ENCODE peak calls at places on chromosomes 4 and X, in ten cellular contexts. B is suprapubic skin, Z is pons, E is NCI-H748 treated with DMSO at 0.1 percent for 48 hours, Y is iris pigment epithelial cell, J is glutamatergic neuron, L is upper lobe of right lung, K is GM19239, H is D341Med, M is COR-L47. W is an unnamed sample.

GRCh38 chr4:113476800-113477199 is 284.7 kb downstream of the CAMK2D start:
- DNase-seq in B (no peak), Z (no peak), E (no peak), Y (no peak), J (no peak), L (no peak), K (no peak), H (no peak), M (no peak), W (no peak)

GRCh38 chr4:56375458-56375857 is 11.8 kb downstream of the AASDH start:
- DNase-seq in B (no peak), Z (no peak), E (no peak), Y (no peak), J (no peak), L (no peak), K (no peak), H (no peak), M (no peak), W (no peak)

GRCh38 chr4:83108101-83108861 is 6.2 kb downstream of the PLAC8 start:
- DNase-seq in B (no peak), Z (no peak), E (no peak), Y (no peak), J (no peak), L (no peak), K (no peak), H (no peak), M (no peak), W (no peak)

GRCh38 chr4:124121511-124121934 is 591.0 kb downstream of the ANKRD50 start:
- DNase-seq in B (no peak), Z (no peak), E (no peak), Y (peak; percentile 92), J (no peak), L (no peak), K (no peak), H (no peak), M (no peak), W (no peak)

GRCh38 chr4:26326791-26327190 is 6.0 kb downstream of the RBPJ start:
- DNase-seq in B (no peak), Z (no peak), E (no peak), Y (peak; percentile 98), J (no peak), L (no peak), K (no peak), H (no peak), M (no peak), W (no peak)

GRCh38 chrX:275967-276587 is 5.1 kb upstream of the PLCXD1 start:
- DNase-seq in B (peak; percentile 91), Z (peak; percentile 54), E (no peak), Y (no peak), J (peak; percentile 59), L (peak; percentile 94), K (peak; percentile 82), H (peak; percentile 84), M (no peak), W (peak; percentile 46)

GRCh38 chr4:76589872-76590846 is 155.1 kb downstream of the SHROOM3 start:
- DNase-seq in B (no peak), Z (no peak), E (no peak), Y (peak; percentile 98), J (no peak), L (peak; percentile 83), K (no peak), H (no peak), M (no peak), W (no peak)

GRCh38 chr4:79163981-79164490 is 161.8 kb downstream of the NAA11 start:
- DNase-seq in B (no peak), Z (no peak), E (no peak), Y (no peak), J (no peak), L (no peak), K (no peak), H (no peak), M (no peak), W (no peak)

GRCh38 chr4:181150173-181150572 is 1093.0 kb upstream of the TENM3 start:
- DNase-seq in B (no peak), Z (no peak), E (peak; percentile 1), Y (no peak), J (no peak), L (no peak), K (no peak), H (no peak), M (peak; percentile 87), W (no peak)

GRCh38 chr4:119721878-119722277 is 93.3 kb upstream of the PDE5A start:
- DNase-seq in B (no peak), Z (no peak), E (no peak), Y (peak; percentile 18), J (no peak), L (no peak), K (no peak), H (no peak), M (no peak), W (no peak)

GRCh38 chrX:53440631-53441517 is 6.7 kb upstream of the HSD17B10 start:
- DNase-seq in B (peak; percentile 89), Z (no peak), E (no peak), Y (peak; percentile 61), J (peak; percentile 42), L (peak; percentile 75), K (no peak), H (no peak), M (peak; percentile 17), W (no peak)

GRCh38 chr4:71814433-71814832 is 30.6 kb upstream of the GC start:
- DNase-seq in B (no peak), Z (no peak), E (no peak), Y (no peak), J (no peak), L (no peak), K (no peak), H (no peak), M (no peak), W (no peak)

GRCh38 chr4:145216532-145216931 is 36.1 kb upstream of the OTUD4 start:
- DNase-seq in B (no peak), Z (peak; percentile 26), E (no peak), Y (peak; percentile 52), J (no peak), L (no peak), K (no peak), H (peak; percentile 33), M (peak; percentile 15), W (no peak)

GRCh38 chr4:119035941-119036737 is 99.5 kb upstream of the MYOZ2 start:
- DNase-seq in B (no peak), Z (no peak), E (no peak), Y (peak; percentile 47), J (no peak), L (no peak), K (no peak), H (no peak), M (no peak), W (no peak)

GRCh38 chr4:1511441-1512041 is 105.3 kb upstream of the NKX1-1 start:
- DNase-seq in B (no peak), Z (peak; percentile 78), E (no peak), Y (peak; percentile 70), J (no peak), L (peak; percentile 48), K (no peak), H (no peak), M (no peak), W (no peak)

GRCh38 chr4:48322063-48322462 is 19.3 kb upstream of the SLAIN2 start:
- DNase-seq in B (no peak), Z (no peak), E (no peak), Y (no peak), J (no peak), L (no peak), K (no peak), H (no peak), M (no peak), W (no peak)

GRCh38 chr4:1448589-1449420 is 42.6 kb upstream of the NKX1-1 start:
- DNase-seq in B (no peak), Z (no peak), E (no peak), Y (no peak), J (no peak), L (no peak), K (no peak), H (peak; percentile 29), M (no peak), W (no peak)

W was measured in T-helper 17 cell.